ENCODE peak calls at places on chromosomes 12 and 14, in seven cellular contexts. One of them, this sample, is unnamed.

GRCh38 chr12:24707379-24707778 is 241.5 kb downstream of the BCAT1 start:
- DNase-seq in T-helper 1 cell: no peak
- DNase-seq in stimulated activated CD4-positive, alpha-beta T cell treated with anti-CD3 and anti-CD28 coated beads, Interleukin-1b, Interleukin-23, amount 100 ng/mL, for 24 hours: no peak
- DNase-seq in choroid plexus epithelial cell: no peak
- DNase-seq in left ventricle myocardium superior: no peak
- DNase-seq in NCI-H1092: no peak
- DNase-seq in non-pigmented ciliary epithelial cell: no peak
- DNase-seq in this sample: no peak

GRCh38 chr14:99531221-99532096 is 50.2 kb downstream of the CCNK start:
- DNase-seq in T-helper 1 cell: no peak
- DNase-seq in stimulated activated CD4-positive, alpha-beta T cell treated with anti-CD3 and anti-CD28 coated beads, Interleukin-1b, Interleukin-23, amount 100 ng/mL, for 24 hours: no peak
- DNase-seq in choroid plexus epithelial cell: peak
- DNase-seq in left ventricle myocardium superior: no peak
- DNase-seq in NCI-H1092: peak
- DNase-seq in non-pigmented ciliary epithelial cell: peak
- DNase-seq in this sample: no peak

GRCh38 chr12:12323606-12324005 is 26.4 kb downstream of the MANSC1 start:
- DNase-seq in T-helper 1 cell: no peak
- DNase-seq in stimulated activated CD4-positive, alpha-beta T cell treated with anti-CD3 and anti-CD28 coated beads, Interleukin-1b, Interleukin-23, amount 100 ng/mL, for 24 hours: no peak
- DNase-seq in choroid plexus epithelial cell: no peak
- DNase-seq in left ventricle myocardium superior: no peak
- DNase-seq in NCI-H1092: no peak
- DNase-seq in non-pigmented ciliary epithelial cell: no peak
- DNase-seq in this sample: no peak

GRCh38 chr12:91896725-91897515 is 248.7 kb downstream of the BTG1 start:
- DNase-seq in T-helper 1 cell: no peak
- DNase-seq in stimulated activated CD4-positive, alpha-beta T cell treated with anti-CD3 and anti-CD28 coated beads, Interleukin-1b, Interleukin-23, amount 100 ng/mL, for 24 hours: no peak
- DNase-seq in choroid plexus epithelial cell: no peak
- DNase-seq in left ventricle myocardium superior: peak
- DNase-seq in NCI-H1092: no peak
- DNase-seq in non-pigmented ciliary epithelial cell: no peak
- DNase-seq in this sample: no peak

GRCh38 chr14:92579244-92579643 is 65.7 kb downstream of the RIN3 start:
- DNase-seq in T-helper 1 cell: no peak
- DNase-seq in stimulated activated CD4-positive, alpha-beta T cell treated with anti-CD3 and anti-CD28 coated beads, Interleukin-1b, Interleukin-23, amount 100 ng/mL, for 24 hours: no peak
- DNase-seq in choroid plexus epithelial cell: no peak
- DNase-seq in left ventricle myocardium superior: no peak
- DNase-seq in NCI-H1092: no peak
- DNase-seq in non-pigmented ciliary epithelial cell: no peak
- DNase-seq in this sample: no peak

GRCh38 chr14:61503167-61503801 is 181.9 kb downstream of the PRKCH start:
- DNase-seq in T-helper 1 cell: peak
- DNase-seq in stimulated activated CD4-positive, alpha-beta T cell treated with anti-CD3 and anti-CD28 coated beads, Interleukin-1b, Interleukin-23, amount 100 ng/mL, for 24 hours: peak
- DNase-seq in choroid plexus epithelial cell: peak
- DNase-seq in left ventricle myocardium superior: no peak
- DNase-seq in NCI-H1092: no peak
- DNase-seq in non-pigmented ciliary epithelial cell: no peak
- DNase-seq in this sample: no peak

GRCh38 chr12:82963961-82964360 is 277.3 kb downstream of the TMTC2 start:
- DNase-seq in T-helper 1 cell: no peak
- DNase-seq in stimulated activated CD4-positive, alpha-beta T cell treated with anti-CD3 and anti-CD28 coated beads, Interleukin-1b, Interleukin-23, amount 100 ng/mL, for 24 hours: no peak
- DNase-seq in choroid plexus epithelial cell: peak
- DNase-seq in left ventricle myocardium superior: no peak
- DNase-seq in NCI-H1092: no peak
- DNase-seq in non-pigmented ciliary epithelial cell: peak
- DNase-seq in this sample: no peak

GRCh38 chr14:32407170-32407569 is 78.1 kb downstream of the AKAP6 start:
- DNase-seq in T-helper 1 cell: no peak
- DNase-seq in stimulated activated CD4-positive, alpha-beta T cell treated with anti-CD3 and anti-CD28 coated beads, Interleukin-1b, Interleukin-23, amount 100 ng/mL, for 24 hours: no peak
- DNase-seq in choroid plexus epithelial cell: peak
- DNase-seq in left ventricle myocardium superior: peak
- DNase-seq in NCI-H1092: no peak
- DNase-seq in non-pigmented ciliary epithelial cell: no peak
- DNase-seq in this sample: no peak

GRCh38 chr14:41130274-41130673 is 476.4 kb upstream of the LRFN5 start:
- DNase-seq in T-helper 1 cell: no peak
- DNase-seq in stimulated activated CD4-positive, alpha-beta T cell treated with anti-CD3 and anti-CD28 coated beads, Interleukin-1b, Interleukin-23, amount 100 ng/mL, for 24 hours: no peak
- DNase-seq in choroid plexus epithelial cell: no peak
- DNase-seq in left ventricle myocardium superior: no peak
- DNase-seq in NCI-H1092: no peak
- DNase-seq in non-pigmented ciliary epithelial cell: no peak
- DNase-seq in this sample: no peak

GRCh38 chr12:2058837-2059236 is 6.0 kb downstream of the CACNA1C start:
- DNase-seq in T-helper 1 cell: no peak
- DNase-seq in stimulated activated CD4-positive, alpha-beta T cell treated with anti-CD3 and anti-CD28 coated beads, Interleukin-1b, Interleukin-23, amount 100 ng/mL, for 24 hours: no peak
- DNase-seq in choroid plexus epithelial cell: no peak
- DNase-seq in left ventricle myocardium superior: no peak
- DNase-seq in NCI-H1092: no peak
- DNase-seq in non-pigmented ciliary epithelial cell: no peak
- DNase-seq in this sample: no peak

GRCh38 chr12:21780786-21781185 is 6.3 kb upstream of the KCNJ8 start:
- DNase-seq in T-helper 1 cell: no peak
- DNase-seq in stimulated activated CD4-positive, alpha-beta T cell treated with anti-CD3 and anti-CD28 coated beads, Interleukin-1b, Interleukin-23, amount 100 ng/mL, for 24 hours: no peak
- DNase-seq in choroid plexus epithelial cell: no peak
- DNase-seq in left ventricle myocardium superior: no peak
- DNase-seq in NCI-H1092: no peak
- DNase-seq in non-pigmented ciliary epithelial cell: no peak
- DNase-seq in this sample: no peak

GRCh38 chr12:122843472-122843871 is 8.2 kb downstream of the HIP1R start:
- DNase-seq in T-helper 1 cell: no peak
- DNase-seq in stimulated activated CD4-positive, alpha-beta T cell treated with anti-CD3 and anti-CD28 coated beads, Interleukin-1b, Interleukin-23, amount 100 ng/mL, for 24 hours: no peak
- DNase-seq in choroid plexus epithelial cell: no peak
- DNase-seq in left ventricle myocardium superior: no peak
- DNase-seq in NCI-H1092: no peak
- DNase-seq in non-pigmented ciliary epithelial cell: no peak
- DNase-seq in this sample: no peak

GRCh38 chr12:94561943-94562411 is 88.4 kb downstream of the TMCC3 start:
- DNase-seq in T-helper 1 cell: no peak
- DNase-seq in stimulated activated CD4-positive, alpha-beta T cell treated with anti-CD3 and anti-CD28 coated beads, Interleukin-1b, Interleukin-23, amount 100 ng/mL, for 24 hours: no peak
- DNase-seq in choroid plexus epithelial cell: no peak
- DNase-seq in left ventricle myocardium superior: peak
- DNase-seq in NCI-H1092: peak
- DNase-seq in non-pigmented ciliary epithelial cell: no peak
- DNase-seq in this sample: no peak

GRCh38 chr14:102694530-102695171 is 82.6 kb upstream of the TRAF3 start:
- DNase-seq in T-helper 1 cell: peak
- DNase-seq in stimulated activated CD4-positive, alpha-beta T cell treated with anti-CD3 and anti-CD28 coated beads, Interleukin-1b, Interleukin-23, amount 100 ng/mL, for 24 hours: peak
- DNase-seq in choroid plexus epithelial cell: peak
- DNase-seq in left ventricle myocardium superior: no peak
- DNase-seq in NCI-H1092: peak
- DNase-seq in non-pigmented ciliary epithelial cell: peak
- DNase-seq in this sample: peak

GRCh38 chr12:24444634-24445033 is 495.2 kb upstream of the SOX5 start:
- DNase-seq in T-helper 1 cell: no peak
- DNase-seq in stimulated activated CD4-positive, alpha-beta T cell treated with anti-CD3 and anti-CD28 coated beads, Interleukin-1b, Interleukin-23, amount 100 ng/mL, for 24 hours: no peak
- DNase-seq in choroid plexus epithelial cell: no peak
- DNase-seq in left ventricle myocardium superior: no peak
- DNase-seq in NCI-H1092: no peak
- DNase-seq in non-pigmented ciliary epithelial cell: no peak
- DNase-seq in this sample: no peak

GRCh38 chr14:103519837-103520212 is 2.8 kb downstream of the CKB start:
- DNase-seq in T-helper 1 cell: no peak
- DNase-seq in stimulated activated CD4-positive, alpha-beta T cell treated with anti-CD3 and anti-CD28 coated beads, Interleukin-1b, Interleukin-23, amount 100 ng/mL, for 24 hours: no peak
- DNase-seq in choroid plexus epithelial cell: no peak
- DNase-seq in left ventricle myocardium superior: peak
- DNase-seq in NCI-H1092: no peak
- DNase-seq in non-pigmented ciliary epithelial cell: no peak
- DNase-seq in this sample: no peak

GRCh38 chr14:29681308-29681707 is 246.3 kb downstream of the PRKD1 start:
- DNase-seq in T-helper 1 cell: no peak
- DNase-seq in stimulated activated CD4-positive, alpha-beta T cell treated with anti-CD3 and anti-CD28 coated beads, Interleukin-1b, Interleukin-23, amount 100 ng/mL, for 24 hours: no peak
- DNase-seq in choroid plexus epithelial cell: no peak
- DNase-seq in left ventricle myocardium superior: no peak
- DNase-seq in NCI-H1092: no peak
- DNase-seq in non-pigmented ciliary epithelial cell: no peak
- DNase-seq in this sample: no peak

GRCh38 chr12:103503546-103504480 is 8.0 kb upstream of the C12orf42 start:
- DNase-seq in T-helper 1 cell: peak
- DNase-seq in stimulated activated CD4-positive, alpha-beta T cell treated with anti-CD3 and anti-CD28 coated beads, Interleukin-1b, Interleukin-23, amount 100 ng/mL, for 24 hours: no peak
- DNase-seq in choroid plexus epithelial cell: no peak
- DNase-seq in left ventricle myocardium superior: peak
- DNase-seq in NCI-H1092: no peak
- DNase-seq in non-pigmented ciliary epithelial cell: no peak
- DNase-seq in this sample: no peak

GRCh38 chr14:96928779-96929380 is 131.7 kb downstream of the VRK1 start:
- DNase-seq in T-helper 1 cell: no peak
- DNase-seq in stimulated activated CD4-positive, alpha-beta T cell treated with anti-CD3 and anti-CD28 coated beads, Interleukin-1b, Interleukin-23, amount 100 ng/mL, for 24 hours: no peak
- DNase-seq in choroid plexus epithelial cell: no peak
- DNase-seq in left ventricle myocardium superior: no peak
- DNase-seq in NCI-H1092: no peak
- DNase-seq in non-pigmented ciliary epithelial cell: no peak
- DNase-seq in this sample: no peak

GRCh38 chr14:52146504-52146903 is 77.6 kb upstream of the NID2 start:
- DNase-seq in T-helper 1 cell: no peak
- DNase-seq in stimulated activated CD4-positive, alpha-beta T cell treated with anti-CD3 and anti-CD28 coated beads, Interleukin-1b, Interleukin-23, amount 100 ng/mL, for 24 hours: no peak
- DNase-seq in choroid plexus epithelial cell: peak
- DNase-seq in left ventricle myocardium superior: no peak
- DNase-seq in NCI-H1092: no peak
- DNase-seq in non-pigmented ciliary epithelial cell: no peak
- DNase-seq in this sample: no peak

GRCh38 chr12:5433840-5434646 is 2.1 kb downstream of the NTF3 start:
- DNase-seq in T-helper 1 cell: no peak
- DNase-seq in stimulated activated CD4-positive, alpha-beta T cell treated with anti-CD3 and anti-CD28 coated beads, Interleukin-1b, Interleukin-23, amount 100 ng/mL, for 24 hours: no peak
- DNase-seq in choroid plexus epithelial cell: no peak
- DNase-seq in left ventricle myocardium superior: no peak
- DNase-seq in NCI-H1092: no peak
- DNase-seq in non-pigmented ciliary epithelial cell: no peak
- DNase-seq in this sample: no peak

GRCh38 chr12:96719671-96720362 is 187.2 kb upstream of the NEDD1 start:
- DNase-seq in T-helper 1 cell: no peak
- DNase-seq in stimulated activated CD4-positive, alpha-beta T cell treated with anti-CD3 and anti-CD28 coated beads, Interleukin-1b, Interleukin-23, amount 100 ng/mL, for 24 hours: no peak
- DNase-seq in choroid plexus epithelial cell: peak
- DNase-seq in left ventricle myocardium superior: no peak
- DNase-seq in NCI-H1092: peak
- DNase-seq in non-pigmented ciliary epithelial cell: no peak
- DNase-seq in this sample: no peak

GRCh38 chr14:37819155-37820015 is 224.0 kb downstream of the TTC6 start:
- DNase-seq in T-helper 1 cell: no peak
- DNase-seq in stimulated activated CD4-positive, alpha-beta T cell treated with anti-CD3 and anti-CD28 coated beads, Interleukin-1b, Interleukin-23, amount 100 ng/mL, for 24 hours: no peak
- DNase-seq in choroid plexus epithelial cell: peak
- DNase-seq in left ventricle myocardium superior: no peak
- DNase-seq in NCI-H1092: no peak
- DNase-seq in non-pigmented ciliary epithelial cell: peak
- DNase-seq in this sample: no peak

GRCh38 chr14:97164014-97164413 is 366.8 kb downstream of the VRK1 start:
- DNase-seq in T-helper 1 cell: no peak
- DNase-seq in stimulated activated CD4-positive, alpha-beta T cell treated with anti-CD3 and anti-CD28 coated beads, Interleukin-1b, Interleukin-23, amount 100 ng/mL, for 24 hours: no peak
- DNase-seq in choroid plexus epithelial cell: no peak
- DNase-seq in left ventricle myocardium superior: no peak
- DNase-seq in NCI-H1092: no peak
- DNase-seq in non-pigmented ciliary epithelial cell: no peak
- DNase-seq in this sample: no peak

GRCh38 chr12:574475-575128 is 88.6 kb downstream of the NINJ2 start:
- DNase-seq in T-helper 1 cell: no peak
- DNase-seq in stimulated activated CD4-positive, alpha-beta T cell treated with anti-CD3 and anti-CD28 coated beads, Interleukin-1b, Interleukin-23, amount 100 ng/mL, for 24 hours: no peak
- DNase-seq in choroid plexus epithelial cell: no peak
- DNase-seq in left ventricle myocardium superior: no peak
- DNase-seq in NCI-H1092: no peak
- DNase-seq in non-pigmented ciliary epithelial cell: peak
- DNase-seq in this sample: no peak

GRCh38 chr12:95674631-95675030 is 115.9 kb downstream of the NTN4 start:
- DNase-seq in T-helper 1 cell: no peak
- DNase-seq in stimulated activated CD4-positive, alpha-beta T cell treated with anti-CD3 and anti-CD28 coated beads, Interleukin-1b, Interleukin-23, amount 100 ng/mL, for 24 hours: no peak
- DNase-seq in choroid plexus epithelial cell: peak
- DNase-seq in left ventricle myocardium superior: no peak
- DNase-seq in NCI-H1092: peak
- DNase-seq in non-pigmented ciliary epithelial cell: no peak
- DNase-seq in this sample: no peak

GRCh38 chr12:48004039-48004940 is at the start of gene COL2A1:
- DNase-seq in T-helper 1 cell: no peak
- DNase-seq in stimulated activated CD4-positive, alpha-beta T cell treated with anti-CD3 and anti-CD28 coated beads, Interleukin-1b, Interleukin-23, amount 100 ng/mL, for 24 hours: no peak
- DNase-seq in choroid plexus epithelial cell: no peak
- DNase-seq in left ventricle myocardium superior: no peak
- DNase-seq in NCI-H1092: peak
- DNase-seq in non-pigmented ciliary epithelial cell: no peak
- DNase-seq in this sample: no peak

GRCh38 chr12:31897791-31898503 is 61.3 kb upstream of the RESF1 start:
- DNase-seq in T-helper 1 cell: no peak
- DNase-seq in stimulated activated CD4-positive, alpha-beta T cell treated with anti-CD3 and anti-CD28 coated beads, Interleukin-1b, Interleukin-23, amount 100 ng/mL, for 24 hours: no peak
- DNase-seq in choroid plexus epithelial cell: peak
- DNase-seq in left ventricle myocardium superior: peak
- DNase-seq in NCI-H1092: peak
- DNase-seq in non-pigmented ciliary epithelial cell: no peak
- DNase-seq in this sample: no peak

This sample was measured in ascending aorta.